ENCODE peak calls at places on chromosome 10, in nine cellular contexts. One of them, this sample, is unnamed.

GRCh38 chr10:70589762-70590662 is 12.5 kb downstream of the PRF1 start:
- DNase-seq in myocyte: peak; percentile 95
- DNase-seq in cardiac fibroblast: peak; percentile 63
- DNase-seq in activated T-cell treated with anti-CD3 and anti-CD28 coated beads, Interleukin-2, amount 50 U/mL, for 1 hour: no peak
- DNase-seq in activated CD8-positive, alpha-beta T cell treated with anti-CD3 and anti-CD28 coated beads, Interleukin-2, amount 10 ng/mL, durations not matched to agents 7 days and 5 days: no peak
- DNase-seq in left ventricle myocardium superior: peak; percentile 68
- DNase-seq in GM20000: no peak
- DNase-seq in islet precursor cell: no peak
- DNase-seq in activated CD4-positive, CD25-positive, alpha-beta regulatory T cell: no peak
- DNase-seq in this sample: no peak

GRCh38 chr10:104300736-104301292 is 31.8 kb downstream of the GSTO2 start:
- DNase-seq in islet precursor cell: peak; percentile 73
- DNase-seq in cardiac fibroblast: peak; percentile 99
- DNase-seq in activated T-cell treated with anti-CD3 and anti-CD28 coated beads, Interleukin-2, amount 50 U/mL, for 1 hour: no peak
- DNase-seq in myocyte: peak; percentile 99
- DNase-seq in GM20000: no peak
- DNase-seq in left ventricle myocardium superior: peak; percentile 83
- DNase-seq in activated CD4-positive, CD25-positive, alpha-beta regulatory T cell: no peak
- DNase-seq in activated CD8-positive, alpha-beta T cell treated with anti-CD3 and anti-CD28 coated beads, Interleukin-2, amount 10 ng/mL, durations not matched to agents 7 days and 5 days: peak; percentile 53
- DNase-seq in this sample: peak; percentile 47

GRCh38 chr10:28841625-28842024 is 164.3 kb downstream of the BAMBI start:
- DNase-seq in myocyte: peak; percentile 76
- DNase-seq in islet precursor cell: no peak
- DNase-seq in activated CD4-positive, CD25-positive, alpha-beta regulatory T cell: no peak
- DNase-seq in left ventricle myocardium superior: no peak
- DNase-seq in activated T-cell treated with anti-CD3 and anti-CD28 coated beads, Interleukin-2, amount 50 U/mL, for 1 hour: no peak
- DNase-seq in GM20000: no peak
- DNase-seq in cardiac fibroblast: peak; percentile 67
- DNase-seq in activated CD8-positive, alpha-beta T cell treated with anti-CD3 and anti-CD28 coated beads, Interleukin-2, amount 10 ng/mL, durations not matched to agents 7 days and 5 days: no peak
- DNase-seq in this sample: no peak

GRCh38 chr10:60789340-60789739 is 11.1 kb downstream of the CDK1 start:
- DNase-seq in left ventricle myocardium superior: no peak
- DNase-seq in activated CD4-positive, CD25-positive, alpha-beta regulatory T cell: no peak
- DNase-seq in activated T-cell treated with anti-CD3 and anti-CD28 coated beads, Interleukin-2, amount 50 U/mL, for 1 hour: no peak
- DNase-seq in myocyte: no peak
- DNase-seq in GM20000: no peak
- DNase-seq in cardiac fibroblast: no peak
- DNase-seq in islet precursor cell: no peak
- DNase-seq in activated CD8-positive, alpha-beta T cell treated with anti-CD3 and anti-CD28 coated beads, Interleukin-2, amount 10 ng/mL, durations not matched to agents 7 days and 5 days: no peak
- DNase-seq in this sample: no peak

GRCh38 chr10:75845538-75845937 is 414.1 kb downstream of the LRMDA start:
- DNase-seq in GM20000: no peak
- DNase-seq in left ventricle myocardium superior: no peak
- DNase-seq in myocyte: no peak
- DNase-seq in activated T-cell treated with anti-CD3 and anti-CD28 coated beads, Interleukin-2, amount 50 U/mL, for 1 hour: no peak
- DNase-seq in cardiac fibroblast: no peak
- DNase-seq in islet precursor cell: no peak
- DNase-seq in activated CD8-positive, alpha-beta T cell treated with anti-CD3 and anti-CD28 coated beads, Interleukin-2, amount 10 ng/mL, durations not matched to agents 7 days and 5 days: no peak
- DNase-seq in activated CD4-positive, CD25-positive, alpha-beta regulatory T cell: no peak
- DNase-seq in this sample: no peak

GRCh38 chr10:58802047-58802446 is 289.4 kb downstream of the BICC1 start:
- DNase-seq in activated T-cell treated with anti-CD3 and anti-CD28 coated beads, Interleukin-2, amount 50 U/mL, for 1 hour: no peak
- DNase-seq in islet precursor cell: no peak
- DNase-seq in cardiac fibroblast: no peak
- DNase-seq in myocyte: no peak
- DNase-seq in left ventricle myocardium superior: no peak
- DNase-seq in activated CD4-positive, CD25-positive, alpha-beta regulatory T cell: no peak
- DNase-seq in activated CD8-positive, alpha-beta T cell treated with anti-CD3 and anti-CD28 coated beads, Interleukin-2, amount 10 ng/mL, durations not matched to agents 7 days and 5 days: no peak
- DNase-seq in GM20000: no peak
- DNase-seq in this sample: no peak

GRCh38 chr10:82288461-82288881 is 413.5 kb downstream of the NRG3 start:
- DNase-seq in myocyte: no peak
- DNase-seq in cardiac fibroblast: peak; percentile 92
- DNase-seq in islet precursor cell: peak; percentile 58
- DNase-seq in left ventricle myocardium superior: no peak
- DNase-seq in activated T-cell treated with anti-CD3 and anti-CD28 coated beads, Interleukin-2, amount 50 U/mL, for 1 hour: no peak
- DNase-seq in activated CD8-positive, alpha-beta T cell treated with anti-CD3 and anti-CD28 coated beads, Interleukin-2, amount 10 ng/mL, durations not matched to agents 7 days and 5 days: no peak
- DNase-seq in activated CD4-positive, CD25-positive, alpha-beta regulatory T cell: no peak
- DNase-seq in GM20000: no peak
- DNase-seq in this sample: no peak

GRCh38 chr10:114272696-114273095 is 33.6 kb downstream of the VWA2 start:
- DNase-seq in activated CD4-positive, CD25-positive, alpha-beta regulatory T cell: no peak
- DNase-seq in GM20000: no peak
- DNase-seq in activated T-cell treated with anti-CD3 and anti-CD28 coated beads, Interleukin-2, amount 50 U/mL, for 1 hour: no peak
- DNase-seq in myocyte: no peak
- DNase-seq in activated CD8-positive, alpha-beta T cell treated with anti-CD3 and anti-CD28 coated beads, Interleukin-2, amount 10 ng/mL, durations not matched to agents 7 days and 5 days: no peak
- DNase-seq in left ventricle myocardium superior: no peak
- DNase-seq in cardiac fibroblast: no peak
- DNase-seq in islet precursor cell: peak; percentile 32
- DNase-seq in this sample: no peak

GRCh38 chr10:127882801-127883459 is 9.8 kb downstream of the CLRN3 start:
- DNase-seq in activated T-cell treated with anti-CD3 and anti-CD28 coated beads, Interleukin-2, amount 50 U/mL, for 1 hour: no peak
- DNase-seq in activated CD8-positive, alpha-beta T cell treated with anti-CD3 and anti-CD28 coated beads, Interleukin-2, amount 10 ng/mL, durations not matched to agents 7 days and 5 days: no peak
- DNase-seq in myocyte: no peak
- DNase-seq in GM20000: no peak
- DNase-seq in cardiac fibroblast: no peak
- DNase-seq in islet precursor cell: no peak
- DNase-seq in left ventricle myocardium superior: no peak
- DNase-seq in activated CD4-positive, CD25-positive, alpha-beta regulatory T cell: no peak
- DNase-seq in this sample: no peak

GRCh38 chr10:97037365-97038361 is 148.1 kb downstream of the SLIT1 start:
- DNase-seq in cardiac fibroblast: peak; percentile 81
- DNase-seq in activated CD8-positive, alpha-beta T cell treated with anti-CD3 and anti-CD28 coated beads, Interleukin-2, amount 10 ng/mL, durations not matched to agents 7 days and 5 days: peak; percentile 77
- DNase-seq in islet precursor cell: peak; percentile 93
- DNase-seq in activated T-cell treated with anti-CD3 and anti-CD28 coated beads, Interleukin-2, amount 50 U/mL, for 1 hour: peak; percentile 72
- DNase-seq in activated CD4-positive, CD25-positive, alpha-beta regulatory T cell: peak; percentile 48
- DNase-seq in left ventricle myocardium superior: peak; percentile 77
- DNase-seq in myocyte: peak; percentile 84
- DNase-seq in GM20000: peak; percentile 82
- DNase-seq in this sample: peak; percentile 39

GRCh38 chr10:64863836-64864235 is 1342.6 kb downstream of the REEP3 start:
- DNase-seq in left ventricle myocardium superior: no peak
- DNase-seq in activated CD4-positive, CD25-positive, alpha-beta regulatory T cell: no peak
- DNase-seq in GM20000: no peak
- DNase-seq in activated CD8-positive, alpha-beta T cell treated with anti-CD3 and anti-CD28 coated beads, Interleukin-2, amount 10 ng/mL, durations not matched to agents 7 days and 5 days: no peak
- DNase-seq in cardiac fibroblast: no peak
- DNase-seq in myocyte: no peak
- DNase-seq in activated T-cell treated with anti-CD3 and anti-CD28 coated beads, Interleukin-2, amount 50 U/mL, for 1 hour: no peak
- DNase-seq in islet precursor cell: no peak
- DNase-seq in this sample: no peak

GRCh38 chr10:93445978-93446720 is 36.0 kb downstream of the MYOF start:
- DNase-seq in islet precursor cell: no peak
- DNase-seq in activated CD4-positive, CD25-positive, alpha-beta regulatory T cell: no peak
- DNase-seq in GM20000: no peak
- DNase-seq in cardiac fibroblast: peak; percentile 76
- DNase-seq in activated CD8-positive, alpha-beta T cell treated with anti-CD3 and anti-CD28 coated beads, Interleukin-2, amount 10 ng/mL, durations not matched to agents 7 days and 5 days: no peak
- DNase-seq in activated T-cell treated with anti-CD3 and anti-CD28 coated beads, Interleukin-2, amount 50 U/mL, for 1 hour: no peak
- DNase-seq in myocyte: no peak
- DNase-seq in left ventricle myocardium superior: no peak
- DNase-seq in this sample: no peak

GRCh38 chr10:28717659-28718201 is 40.4 kb downstream of the BAMBI start:
- DNase-seq in activated CD4-positive, CD25-positive, alpha-beta regulatory T cell: no peak
- DNase-seq in left ventricle myocardium superior: no peak
- DNase-seq in islet precursor cell: no peak
- DNase-seq in cardiac fibroblast: no peak
- DNase-seq in myocyte: no peak
- DNase-seq in activated T-cell treated with anti-CD3 and anti-CD28 coated beads, Interleukin-2, amount 50 U/mL, for 1 hour: no peak
- DNase-seq in activated CD8-positive, alpha-beta T cell treated with anti-CD3 and anti-CD28 coated beads, Interleukin-2, amount 10 ng/mL, durations not matched to agents 7 days and 5 days: no peak
- DNase-seq in GM20000: no peak
- DNase-seq in this sample: no peak

This sample was measured in HS-27A.